ENCODE peak calls at places on chromosome 11, in nine cellular contexts. Q, Y, D, R, A, N, J, X and O are unnamed samples.

GRCh38 chr11:118883368-118884071 is at the start of gene CXCR5:
- DNase-seq in Q (peak; percentile 26), Y (no peak), D (no peak), R (peak; percentile 50), A (no peak), N (no peak), J (no peak), X (no peak), O (no peak)

GRCh38 chr11:44559207-44559943 is 6.1 kb upstream of the CD82 start:
- DNase-seq in Q (no peak), Y (no peak), D (no peak), R (no peak), A (no peak), N (no peak), J (no peak), X (no peak), O (no peak)

GRCh38 chr11:6968816-6969215 is 42.6 kb downstream of the ZNF215 start:
- DNase-seq in Q (no peak), Y (no peak), D (no peak), R (peak; percentile 54), A (no peak), N (no peak), J (no peak), X (no peak), O (no peak)

GRCh38 chr11:91978747-91979146 is 245.9 kb upstream of the FAT3 start:
- DNase-seq in Q (no peak), Y (no peak), D (no peak), R (peak; percentile 74), A (no peak), N (no peak), J (no peak), X (no peak), O (no peak)

GRCh38 chr11:102476812-102477211 is 24.2 kb upstream of the TMEM123 start:
- DNase-seq in Q (no peak), Y (no peak), D (no peak), R (no peak), A (no peak), N (no peak), J (no peak), X (peak; percentile 86), O (no peak)

GRCh38 chr11:112212710-112213109 is 13.5 kb upstream of the PTS start:
- DNase-seq in Q (no peak), Y (no peak), D (no peak), R (no peak), A (no peak), N (no peak), J (no peak), X (no peak), O (no peak)

GRCh38 chr11:77400306-77400705 is 73.6 kb downstream of the PAK1 start:
- DNase-seq in Q (no peak), Y (no peak), D (no peak), R (no peak), A (no peak), N (no peak), J (no peak), X (no peak), O (no peak)

GRCh38 chr11:118198370-118198769 is 21.9 kb upstream of the SCN2B start:
- DNase-seq in Q (peak; percentile 59), Y (peak; percentile 87), D (peak; percentile 23), R (peak; percentile 50), A (peak; percentile 48), N (peak; percentile 73), J (peak; percentile 75), X (peak; percentile 88), O (peak; percentile 63)

GRCh38 chr11:77209663-77210062 is 81.6 kb downstream of the MYO7A start:
- DNase-seq in Q (no peak), Y (no peak), D (no peak), R (no peak), A (no peak), N (no peak), J (no peak), X (no peak), O (no peak)

GRCh38 chr11:64148200-64148916 is 17.6 kb downstream of the MACROD1 start:
- DNase-seq in Q (peak; percentile 66), Y (peak; percentile 90), D (peak; percentile 24), R (peak; percentile 45), A (peak; percentile 27), N (peak; percentile 87), J (peak; percentile 81), X (peak; percentile 72), O (peak; percentile 88)

GRCh38 chr11:30357872-30358271 is 35.0 kb downstream of the ARL14EP start:
- DNase-seq in Q (no peak), Y (no peak), D (no peak), R (no peak), A (no peak), N (no peak), J (no peak), X (no peak), O (no peak)

GRCh38 chr11:126740857-126741256 is 259.7 kb downstream of the KIRREL3 start:
- DNase-seq in Q (no peak), Y (no peak), D (no peak), R (no peak), A (no peak), N (no peak), J (no peak), X (no peak), O (no peak)

GRCh38 chr11:108278954-108279353 is 56.1 kb downstream of the ATM start:
- DNase-seq in Q (no peak), Y (no peak), D (no peak), R (no peak), A (no peak), N (no peak), J (no peak), X (no peak), O (no peak)
- TF ChIP-seq CTCF in Q (no peak), Y (no peak), D (no peak), R (no peak), A (no peak), N (no peak), J (no peak), X (no peak), O (no peak)

GRCh38 chr11:15111215-15111614 is 3.5 kb upstream of the INSC start:
- DNase-seq in Q (no peak), Y (no peak), D (no peak), R (no peak), A (no peak), N (no peak), J (no peak), X (no peak), O (no peak)

GRCh38 chr11:15113381-15113780 is 1.3 kb upstream of the INSC start:
- DNase-seq in Q (no peak), Y (no peak), D (no peak), R (no peak), A (no peak), N (no peak), J (no peak), X (no peak), O (no peak)

GRCh38 chr11:15117751-15118150 is 3.0 kb downstream of the INSC start:
- DNase-seq in Q (no peak), Y (no peak), D (no peak), R (no peak), A (no peak), N (no peak), J (no peak), X (no peak), O (no peak)

GRCh38 chr11:15115686-15116085 is 963 bp downstream of the INSC start:
- DNase-seq in Q (no peak), Y (no peak), D (no peak), R (no peak), A (no peak), N (no peak), J (no peak), X (no peak), O (no peak)

GRCh38 chr11:15114501-15115475 is at the start of gene INSC:
- DNase-seq in Q (no peak), Y (peak; percentile 38), D (no peak), R (peak; percentile 28), A (no peak), N (no peak), J (no peak), X (no peak), O (no peak)
- TF ChIP-seq CTCF in Q (no peak), Y (no peak), D (no peak), R (no peak), A (no peak), N (no peak), J (no peak), X (no peak), O (no peak)

GRCh38 chr11:58742981-58743880 is 11.5 kb upstream of the GLYAT start:
- DNase-seq in Q (no peak), Y (no peak), D (no peak), R (no peak), A (no peak), N (no peak), J (no peak), X (no peak), O (no peak)
- TF ChIP-seq CTCF in Q (peak; percentile 17), Y (no peak), D (peak; percentile 13), R (peak; percentile 5), A (peak; percentile 39), N (no peak), J (no peak), X (no peak), O (no peak)

GRCh38 chr11:75563978-75564552 is 2.0 kb downstream of the SERPINH1 start:
- DNase-seq in Q (peak; percentile 87), Y (peak; percentile 90), D (peak; percentile 74), R (peak; percentile 91), A (no peak), N (peak; percentile 79), J (peak; percentile 39), X (no peak), O (no peak)
- TF ChIP-seq CTCF in Q (peak; percentile 84), Y (peak; percentile 70), D (peak; percentile 71), R (peak; percentile 54), A (peak; percentile 39), N (peak; percentile 34), J (peak; percentile 28), X (no peak), O (no peak)

GRCh38 chr11:23370580-23371275 is 510.5 kb upstream of the CCDC179 start:
- DNase-seq in Q (no peak), Y (no peak), D (no peak), R (no peak), A (no peak), N (no peak), J (no peak), X (no peak), O (no peak)
- TF ChIP-seq CTCF in Q (no peak), Y (no peak), D (no peak), R (no peak), A (no peak), N (no peak), J (no peak), X (no peak), O (no peak)

GRCh38 chr11:117081908-117082307 is 16.3 kb downstream of the SIK3 start:
- DNase-seq in Q (no peak), Y (no peak), D (no peak), R (no peak), A (no peak), N (no peak), J (no peak), X (no peak), O (no peak)
- TF ChIP-seq CTCF in Q (no peak), Y (peak; percentile 39), D (no peak), R (no peak), A (peak; percentile 13), N (no peak), J (no peak), X (no peak), O (no peak)

DNA sequence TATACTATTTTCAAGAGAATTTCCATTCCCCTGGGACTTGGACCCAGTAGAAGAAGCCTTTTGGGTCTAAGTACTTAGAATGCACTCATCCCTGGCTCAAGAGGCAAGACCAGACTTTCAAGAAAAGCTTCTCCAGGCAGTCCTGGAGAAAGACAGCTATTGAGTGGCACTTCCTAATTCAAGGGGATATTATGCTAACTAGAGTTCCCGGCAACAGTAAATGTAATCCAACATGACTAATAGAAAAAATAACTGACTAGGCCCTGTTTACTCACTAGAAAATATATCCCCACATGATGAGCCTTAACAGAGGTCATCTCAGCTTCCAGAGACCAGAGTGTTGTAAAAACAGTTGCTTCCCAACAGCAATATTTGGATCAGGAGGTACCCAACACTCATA is 47.2 kb upstream of the AKIP1 start:
- DNase-seq in Q (peak; percentile 43), Y (no peak), D (no peak), R (peak; percentile 75), A (no peak), N (no peak), J (no peak), X (no peak), O (no peak)
- TF ChIP-seq CTCF in Q (no peak), Y (no peak), D (no peak), R (no peak), A (no peak), N (no peak), J (no peak), X (no peak), O (no peak)